ENCODE peak calls at places on chromosomes 2 and 18, in six cellular contexts. J is stimulated activated CD4-positive, alpha-beta T cell treated with anti-CD3 and anti-CD28 coated beads, TNF-alpha, amount 100 ng/mL, for 24 hours; I is cardiac fibroblast; A is activated CD4-positive, alpha-beta T cell treated with anti-CD3 and anti-CD28 coated beads, Interleukin-2, amount 10 ng/mL, durations not matched to agents 7 days and 5 days; Y is activated B cell treated with CpG ODN at 0.5 μM for 24 hours; Q is amniotic stem cell. K is an unnamed sample.

GRCh38 chr18:3652380-3653262 is 202.6 kb downstream of the TGIF1 start:
- DNase-seq in A (peak; percentile 18), J (peak; percentile 50), Y (no peak), Q (peak; percentile 96), I (peak; percentile 97), K (peak; percentile 77)

GRCh38 chr2:240983361-240983995 is 14.9 kb upstream of the SNED1 start:
- DNase-seq in J (no peak), Q (no peak), I (peak; percentile 57), Y (peak; percentile 45), A (peak; percentile 36), K (peak; percentile 33)

GRCh38 chr2:48589170-48589767 is 28.4 kb upstream of the GTF2A1L start:
- DNase-seq in Q (peak; percentile 23), J (no peak), A (no peak), Y (no peak), I (peak; percentile 69), K (no peak)

GRCh38 chr2:179268277-179268935 is 3.8 kb upstream of the SESTD1 start:
- DNase-seq in Y (no peak), I (peak; percentile 85), J (no peak), A (no peak), Q (no peak), K (no peak)

GRCh38 chr2:8860239-8860638 is 22.8 kb upstream of the KIDINS220 start:
- DNase-seq in J (no peak), Q (no peak), Y (no peak), I (no peak), A (no peak), K (no peak)

GRCh38 chr2:232353660-232354059 is 24.9 kb upstream of the ALPP start:
- DNase-seq in Q (no peak), I (no peak), Y (no peak), A (no peak), J (no peak), K (peak; percentile 6)

GRCh38 chr2:170238776-170239175 is 60.8 kb downstream of the MYO3B start:
- DNase-seq in Y (no peak), A (no peak), I (no peak), J (no peak), Q (no peak), K (no peak)

GRCh38 chr18:43022874-43023273 is 92.6 kb downstream of the RIT2 start:
- DNase-seq in Q (no peak), J (no peak), I (peak; percentile 37), A (no peak), Y (no peak), K (no peak)

GRCh38 chr2:176174850-176175728 is 13.4 kb upstream of the HOXD1 start:
- DNase-seq in A (no peak), Y (no peak), I (no peak), Q (no peak), J (no peak), K (no peak)

GRCh38 chr18:21660078-21660477 is 44.5 kb downstream of the ABHD3 start:
- DNase-seq in I (no peak), Q (no peak), Y (no peak), A (no peak), J (no peak), K (no peak)

GRCh38 chr2:239575931-239576445 is 175.2 kb upstream of the HDAC4 start:
- DNase-seq in A (no peak), Q (no peak), I (no peak), Y (no peak), J (no peak), K (peak; percentile 23)

GRCh38 chr2:7452110-7452851 is 535.1 kb downstream of the RNF144A start:
- DNase-seq in J (no peak), I (no peak), Y (no peak), A (peak; percentile 31), Q (no peak), K (no peak)

GRCh38 chr18:23563377-23564043 is 22.8 kb downstream of the NPC1 start:
- DNase-seq in I (peak; percentile 64), A (no peak), Q (no peak), Y (no peak), J (no peak), K (no peak)

GRCh38 chr18:77762632-77763031 is 513.0 kb downstream of the GALR1 start:
- DNase-seq in A (no peak), Y (no peak), J (no peak), I (no peak), Q (no peak), K (no peak)

GRCh38 chr18:50469380-50469781 is 90.5 kb upstream of the MAPK4 start:
- DNase-seq in Y (no peak), J (no peak), I (no peak), Q (no peak), A (no peak), K (no peak)

GRCh38 chr18:75592527-75592926 is 165.0 kb upstream of the SMIM21 start:
- DNase-seq in A (no peak), J (no peak), I (no peak), Q (no peak), Y (no peak), K (no peak)

GRCh38 chr2:63738019-63738418 is 103.7 kb upstream of the UGP2 start:
- DNase-seq in A (no peak), Q (no peak), J (no peak), Y (no peak), I (peak; percentile 55), K (no peak)

GRCh38 chr2:48448274-48449061 is 81.5 kb upstream of the STON1 start:
- DNase-seq in I (peak; percentile 91), Q (no peak), Y (no peak), J (no peak), A (peak; percentile 43), K (no peak)

GRCh38 chr2:161990741-161991140 is 83.3 kb downstream of the DPP4 start:
- DNase-seq in A (no peak), Y (no peak), Q (peak; percentile 14), J (no peak), I (peak; percentile 95), K (no peak)

GRCh38 chr2:98569915-98570314 is 38.4 kb downstream of the COA5 start:
- DNase-seq in A (no peak), Y (no peak), Q (no peak), I (no peak), J (no peak), K (no peak)

GRCh38 chr2:67210430-67210829 is 186.7 kb upstream of the ETAA1 start:
- DNase-seq in Y (no peak), J (no peak), I (no peak), Q (no peak), A (no peak), K (no peak)

GRCh38 chr2:79876430-79876829 is 363.6 kb downstream of the CTNNA2 start:
- DNase-seq in Y (no peak), I (no peak), A (no peak), J (no peak), Q (no peak), K (no peak)

GRCh38 chr2:46569766-46570165 is 90.4 kb downstream of the TMEM247 start:
- DNase-seq in Q (no peak), I (no peak), A (no peak), Y (no peak), J (no peak), K (no peak)

GRCh38 chr2:133342283-133342895 is 225.9 kb downstream of the NCKAP5 start:
- DNase-seq in A (no peak), Q (no peak), I (no peak), Y (no peak), J (no peak), K (no peak)

GRCh38 chr18:79735071-79735980 is 55.7 kb downstream of the CTDP1 start:
- DNase-seq in J (no peak), Q (no peak), I (no peak), Y (no peak), A (no peak), K (peak; percentile 73)

GRCh38 chr2:143688815-143689214 is 559.6 kb downstream of the ARHGAP15 start:
- DNase-seq in A (no peak), I (no peak), J (no peak), Q (no peak), Y (no peak), K (no peak)

GRCh38 chr2:128310094-128310716 is 8.5 kb downstream of the HS6ST1 start:
- DNase-seq in Y (no peak), A (no peak), I (no peak), Q (no peak), J (no peak), K (peak; percentile 29)